ENCODE peak calls at places on chromosomes 11 and 22, in ten cellular contexts. K is islet precursor cell; N is smooth muscle cell of the brain vasculature; T is cardiac fibroblast; S is HFFc6; Q is left colon; H is astrocyte of the hippocampus; X is amniotic stem cell; W is activated T-cell treated with anti-CD3 and anti-CD28 coated beads, Interleukin-2, amount 50 U/mL, for 48 hours; I is myocyte. C is an unnamed sample.

GRCh38 chr11:67119577-67120391 is 721 bp downstream of the KDM2A start:
- DNase-seq in K (peak; percentile 59), N (no peak), T (peak; percentile 14), S (no peak), Q (peak; percentile 45), H (peak; percentile 53), X (no peak), W (peak; percentile 51), I (peak; percentile 24), C (peak; percentile 61)

GRCh38 chr22:50698546-50698945 is 25.9 kb downstream of the SHANK3 start:
- DNase-seq in K (no peak), N (no peak), T (no peak), S (no peak), Q (no peak), H (no peak), X (no peak), W (no peak), I (no peak), C (peak; percentile 45)

GRCh38 chr11:601573-602245 is 14.0 kb downstream of the IRF7 start:
- DNase-seq in K (no peak), N (no peak), T (no peak), S (no peak), Q (no peak), H (no peak), X (no peak), W (no peak), I (no peak), C (no peak)

GRCh38 chr11:17472467-17472866 is 4.2 kb downstream of the ABCC8 start:
- DNase-seq in K (no peak), N (no peak), T (no peak), S (no peak), Q (no peak), H (no peak), X (no peak), W (no peak), I (no peak), C (no peak)

GRCh38 chr11:17924713-17925112 is 88.1 kb downstream of the SERGEF start:
- DNase-seq in K (no peak), N (no peak), T (no peak), S (no peak), Q (no peak), H (no peak), X (no peak), W (no peak), I (peak; percentile 24), C (no peak)

GRCh38 chr11:103682318-103683184 is 353.9 kb upstream of the DDI1 start:
- DNase-seq in K (peak; percentile 88), N (peak; percentile 44), T (peak; percentile 94), S (peak; percentile 63), Q (peak; percentile 27), H (peak; percentile 87), X (peak; percentile 39), W (peak; percentile 49), I (peak; percentile 65), C (peak; percentile 89)

GRCh38 chr22:48319321-48320047 is 1508.2 kb downstream of the BRD1 start:
- DNase-seq in K (no peak), N (no peak), T (no peak), S (no peak), Q (no peak), H (no peak), X (no peak), W (no peak), I (no peak), C (no peak)

GRCh38 chr11:78022397-78023396 is at the start of gene KCTD14:
- DNase-seq in K (peak; percentile 91), N (no peak), T (peak; percentile 30), S (no peak), Q (peak; percentile 72), H (peak; percentile 53), X (no peak), W (no peak), I (no peak), C (peak; percentile 91)

GRCh38 chr22:29617922-29618629 is 14.6 kb downstream of the NF2 start:
- DNase-seq in K (no peak), N (no peak), T (peak; percentile 55), S (peak; percentile 59), Q (no peak), H (peak; percentile 68), X (no peak), W (no peak), I (no peak), C (no peak)

GRCh38 chr11:126927628-126928027 is 72.9 kb downstream of the KIRREL3 start:
- DNase-seq in K (peak; percentile 56), N (no peak), T (no peak), S (no peak), Q (no peak), H (peak; percentile 29), X (no peak), W (no peak), I (no peak), C (no peak)

GRCh38 chr11:102615077-102615893 is 9.8 kb downstream of the MMP20 start:
- DNase-seq in K (peak; percentile 83), N (no peak), T (no peak), S (no peak), Q (no peak), H (no peak), X (no peak), W (no peak), I (peak; percentile 13), C (no peak)

GRCh38 chr11:118522571-118523072 is 4.7 kb upstream of the TTC36 start:
- DNase-seq in K (peak; percentile 75), N (no peak), T (peak; percentile 59), S (peak; percentile 26), Q (no peak), H (peak; percentile 50), X (no peak), W (no peak), I (peak; percentile 83), C (peak; percentile 80)

GRCh38 chr11:46127150-46127638 is 5.9 kb upstream of the PHF21A start:
- DNase-seq in K (peak; percentile 65), N (no peak), T (peak; percentile 74), S (peak; percentile 48), Q (peak; percentile 14), H (peak; percentile 17), X (peak; percentile 35), W (peak; percentile 56), I (peak; percentile 43), C (no peak)

GRCh38 chr11:36167073-36167472 is 122.2 kb downstream of the COMMD9 start:
- DNase-seq in K (no peak), N (no peak), T (no peak), S (no peak), Q (no peak), H (no peak), X (no peak), W (no peak), I (no peak), C (no peak)

GRCh38 chr11:105448703-105449079 is 161.2 kb upstream of the GRIA4 start:
- DNase-seq in K (no peak), N (no peak), T (no peak), S (no peak), Q (no peak), H (no peak), X (no peak), W (no peak), I (no peak), C (no peak)

GRCh38 chr11:94845622-94846021 is 77.5 kb downstream of the AMOTL1 start:
- DNase-seq in K (peak; percentile 27), N (peak; percentile 54), T (peak; percentile 37), S (peak; percentile 2), Q (no peak), H (peak; percentile 47), X (no peak), W (no peak), I (no peak), C (no peak)

GRCh38 chr22:28581020-28581419 is 98.6 kb downstream of the TTC28 start:
- DNase-seq in K (no peak), N (no peak), T (no peak), S (no peak), Q (no peak), H (no peak), X (no peak), W (no peak), I (no peak), C (no peak)

GRCh38 chr11:118639899-118640298 is 32.5 kb downstream of the PHLDB1 start:
- DNase-seq in K (no peak), N (no peak), T (no peak), S (no peak), Q (no peak), H (no peak), X (no peak), W (no peak), I (no peak), C (no peak)

GRCh38 chr22:35454416-35455054 is 54.6 kb downstream of the MCM5 start:
- DNase-seq in K (no peak), N (no peak), T (no peak), S (no peak), Q (no peak), H (no peak), X (no peak), W (no peak), I (peak; percentile 24), C (no peak)

GRCh38 chr22:38148252-38148651 is 33.4 kb downstream of the PLA2G6 start:
- DNase-seq in K (peak; percentile 89), N (peak; percentile 43), T (peak; percentile 43), S (no peak), Q (no peak), H (peak; percentile 77), X (no peak), W (no peak), I (no peak), C (peak; percentile 47)

GRCh38 chr22:21866821-21867527 is 471 bp downstream of the MAPK1 start:
- DNase-seq in K (no peak), N (no peak), T (no peak), S (no peak), Q (no peak), H (peak; percentile 52), X (no peak), W (peak; percentile 53), I (no peak), C (peak; percentile 63)

GRCh38 chr11:88704505-88704904 is 361.3 kb downstream of the GRM5 start:
- DNase-seq in K (no peak), N (no peak), T (no peak), S (no peak), Q (no peak), H (peak; percentile 67), X (no peak), W (no peak), I (peak; percentile 3), C (no peak)

GRCh38 chr22:17388235-17388634 is 19.0 kb downstream of the CECR2 start:
- DNase-seq in K (no peak), N (no peak), T (no peak), S (no peak), Q (no peak), H (no peak), X (no peak), W (no peak), I (no peak), C (no peak)

GRCh38 chr11:47961383-47961782 is 19.0 kb upstream of the PTPRJ start:
- DNase-seq in K (no peak), N (no peak), T (no peak), S (no peak), Q (no peak), H (no peak), X (no peak), W (no peak), I (no peak), C (peak; percentile 59)

GRCh38 chr22:23804781-23805291 is 18.1 kb downstream of the SMARCB1 start:
- DNase-seq in K (no peak), N (no peak), T (peak; percentile 70), S (no peak), Q (no peak), H (no peak), X (no peak), W (no peak), I (no peak), C (peak; percentile 57)

GRCh38 chr22:29254283-29254653 is 13.5 kb downstream of the RHBDD3 start:
- DNase-seq in K (no peak), N (no peak), T (no peak), S (no peak), Q (no peak), H (no peak), X (no peak), W (no peak), I (no peak), C (no peak)

GRCh38 chr11:72685560-72686480 is 11.6 kb upstream of the PDE2A start:
- DNase-seq in K (no peak), N (no peak), T (peak; percentile 56), S (no peak), Q (no peak), H (no peak), X (no peak), W (peak; percentile 81), I (peak; percentile 46), C (peak; percentile 63)

GRCh38 chr11:79100093-79100704 is 340.6 kb downstream of the TENM4 start:
- DNase-seq in K (no peak), N (no peak), T (peak; percentile 77), S (peak; percentile 19), Q (peak; percentile 30), H (peak; percentile 71), X (peak; percentile 26), W (peak; percentile 41), I (no peak), C (peak; percentile 86)

C was measured in endodermal cell.